ENCODE peak calls at places on chromosomes 1 and 21, in seven cellular contexts. One of them, this sample, is unnamed.

GRCh38 chr1:44786138-44786840 is 1.7 kb downstream of the BEST4 start:
- DNase-seq in endothelial cell: peak
- DNase-seq in colonic mucosa: peak
- DNase-seq in PC-9: peak
- DNase-seq in adrenal gland: peak
- DNase-seq in AG10803: peak
- DNase-seq in psoas muscle: peak
- DNase-seq in this sample: peak

GRCh38 chr1:208741296-208741695 is 497.1 kb upstream of the PLXNA2 start:
- DNase-seq in endothelial cell: no peak
- DNase-seq in colonic mucosa: no peak
- DNase-seq in PC-9: no peak
- DNase-seq in adrenal gland: no peak
- DNase-seq in AG10803: no peak
- DNase-seq in psoas muscle: no peak
- DNase-seq in this sample: no peak

GRCh38 chr1:184113251-184113650 is 61.7 kb downstream of the TSEN15 start:
- DNase-seq in endothelial cell: no peak
- DNase-seq in colonic mucosa: no peak
- DNase-seq in PC-9: no peak
- DNase-seq in adrenal gland: no peak
- DNase-seq in AG10803: peak
- DNase-seq in psoas muscle: no peak
- DNase-seq in this sample: no peak

GRCh38 chr1:119285482-119285881 is 83.1 kb upstream of the HAO2 start:
- DNase-seq in endothelial cell: no peak
- DNase-seq in colonic mucosa: peak
- DNase-seq in PC-9: no peak
- DNase-seq in adrenal gland: no peak
- DNase-seq in AG10803: peak
- DNase-seq in psoas muscle: no peak
- DNase-seq in this sample: no peak

GRCh38 chr1:209672705-209673630 is 2.2 kb upstream of the G0S2 start:
- DNase-seq in endothelial cell: no peak
- DNase-seq in colonic mucosa: no peak
- DNase-seq in PC-9: no peak
- DNase-seq in adrenal gland: peak
- DNase-seq in AG10803: peak
- DNase-seq in psoas muscle: no peak
- DNase-seq in this sample: no peak

GRCh38 chr1:228899421-228899956 is 164.2 kb downstream of the RHOU start:
- DNase-seq in endothelial cell: no peak
- DNase-seq in colonic mucosa: no peak
- DNase-seq in PC-9: no peak
- DNase-seq in adrenal gland: peak
- DNase-seq in AG10803: no peak
- DNase-seq in psoas muscle: no peak
- DNase-seq in this sample: no peak

GRCh38 chr21:36076878-36077658 is 7.2 kb downstream of the CBR1 start:
- DNase-seq in endothelial cell: no peak
- DNase-seq in colonic mucosa: no peak
- DNase-seq in PC-9: no peak
- DNase-seq in adrenal gland: no peak
- DNase-seq in AG10803: no peak
- DNase-seq in psoas muscle: no peak
- DNase-seq in this sample: no peak

GRCh38 chr1:202791102-202791747 is 17.0 kb downstream of the KDM5B start:
- DNase-seq in endothelial cell: no peak
- DNase-seq in colonic mucosa: no peak
- DNase-seq in PC-9: peak
- DNase-seq in adrenal gland: no peak
- DNase-seq in AG10803: no peak
- DNase-seq in psoas muscle: no peak
- DNase-seq in this sample: no peak

GRCh38 chr1:10794724-10795304 is 1.6 kb downstream of the CASZ1 start:
- DNase-seq in endothelial cell: peak
- DNase-seq in colonic mucosa: peak
- DNase-seq in PC-9: no peak
- DNase-seq in adrenal gland: no peak
- DNase-seq in AG10803: no peak
- DNase-seq in psoas muscle: peak
- DNase-seq in this sample: no peak

GRCh38 chr1:162011337-162012012 is 12.2 kb downstream of the OLFML2B start:
- DNase-seq in endothelial cell: no peak
- DNase-seq in colonic mucosa: peak
- DNase-seq in PC-9: no peak
- DNase-seq in adrenal gland: no peak
- DNase-seq in AG10803: peak
- DNase-seq in psoas muscle: no peak
- DNase-seq in this sample: no peak

GRCh38 chr1:242240691-242241090 is 241.8 kb upstream of the MAP1LC3C start:
- DNase-seq in endothelial cell: no peak
- DNase-seq in colonic mucosa: no peak
- DNase-seq in PC-9: no peak
- DNase-seq in adrenal gland: no peak
- DNase-seq in AG10803: no peak
- DNase-seq in psoas muscle: no peak
- DNase-seq in this sample: no peak

GRCh38 chr1:20411196-20411980 is 74.6 kb downstream of the CAMK2N1 start:
- DNase-seq in endothelial cell: no peak
- DNase-seq in colonic mucosa: no peak
- DNase-seq in PC-9: peak
- DNase-seq in adrenal gland: peak
- DNase-seq in AG10803: peak
- DNase-seq in psoas muscle: peak
- DNase-seq in this sample: no peak

GRCh38 chr1:239008568-239008967 is 377.8 kb upstream of the CHRM3 start:
- DNase-seq in endothelial cell: no peak
- DNase-seq in colonic mucosa: no peak
- DNase-seq in PC-9: no peak
- DNase-seq in adrenal gland: no peak
- DNase-seq in AG10803: no peak
- DNase-seq in psoas muscle: no peak
- DNase-seq in this sample: no peak

GRCh38 chr1:229756666-229757065 is 130.6 kb downstream of the URB2 start:
- DNase-seq in endothelial cell: no peak
- DNase-seq in colonic mucosa: no peak
- DNase-seq in PC-9: peak
- DNase-seq in adrenal gland: no peak
- DNase-seq in AG10803: peak
- DNase-seq in psoas muscle: no peak
- DNase-seq in this sample: no peak

GRCh38 chr1:244207935-244208244 is 156.8 kb downstream of the ZBTB18 start:
- DNase-seq in endothelial cell: no peak
- DNase-seq in colonic mucosa: no peak
- DNase-seq in PC-9: no peak
- DNase-seq in adrenal gland: no peak
- DNase-seq in AG10803: peak
- DNase-seq in psoas muscle: no peak
- DNase-seq in this sample: no peak

GRCh38 chr1:90564164-90564563 is 152.9 kb downstream of the BARHL2 start:
- DNase-seq in endothelial cell: no peak
- DNase-seq in colonic mucosa: no peak
- DNase-seq in PC-9: no peak
- DNase-seq in adrenal gland: no peak
- DNase-seq in AG10803: no peak
- DNase-seq in psoas muscle: no peak
- DNase-seq in this sample: no peak

GRCh38 chr1:95311006-95311405 is 77.0 kb downstream of the RWDD3 start:
- DNase-seq in endothelial cell: no peak
- DNase-seq in colonic mucosa: no peak
- DNase-seq in PC-9: peak
- DNase-seq in adrenal gland: no peak
- DNase-seq in AG10803: no peak
- DNase-seq in psoas muscle: no peak
- DNase-seq in this sample: no peak

GRCh38 chr1:155195201-155196102 is 12.2 kb downstream of the THBS3 start:
- DNase-seq in endothelial cell: no peak
- DNase-seq in colonic mucosa: no peak
- DNase-seq in PC-9: no peak
- DNase-seq in adrenal gland: peak
- DNase-seq in AG10803: no peak
- DNase-seq in psoas muscle: no peak
- DNase-seq in this sample: no peak

GRCh38 chr1:109787211-109787844 is 23.6 kb upstream of the EPS8L3 start:
- DNase-seq in endothelial cell: no peak
- DNase-seq in colonic mucosa: peak
- DNase-seq in PC-9: peak
- DNase-seq in adrenal gland: no peak
- DNase-seq in AG10803: no peak
- DNase-seq in psoas muscle: no peak
- DNase-seq in this sample: no peak

GRCh38 chr1:35603468-35603867 is 30.4 kb downstream of the TFAP2E start:
- DNase-seq in endothelial cell: no peak
- DNase-seq in colonic mucosa: no peak
- DNase-seq in PC-9: no peak
- DNase-seq in adrenal gland: no peak
- DNase-seq in AG10803: no peak
- DNase-seq in psoas muscle: no peak
- DNase-seq in this sample: no peak

GRCh38 chr1:223244366-223245103 is 101.5 kb upstream of the TLR5 start:
- DNase-seq in endothelial cell: no peak
- DNase-seq in colonic mucosa: no peak
- DNase-seq in PC-9: peak
- DNase-seq in adrenal gland: no peak
- DNase-seq in AG10803: no peak
- DNase-seq in psoas muscle: no peak
- DNase-seq in this sample: no peak

GRCh38 chr1:47175227-47175934 is 14.5 kb downstream of the PDZK1IP1 start:
- DNase-seq in endothelial cell: peak
- DNase-seq in colonic mucosa: peak
- DNase-seq in PC-9: no peak
- DNase-seq in adrenal gland: peak
- DNase-seq in AG10803: peak
- DNase-seq in psoas muscle: no peak
- DNase-seq in this sample: peak

GRCh38 chr1:55380313-55380970 is 165.3 kb upstream of the USP24 start:
- DNase-seq in endothelial cell: no peak
- DNase-seq in colonic mucosa: peak
- DNase-seq in PC-9: no peak
- DNase-seq in adrenal gland: no peak
- DNase-seq in AG10803: no peak
- DNase-seq in psoas muscle: peak
- DNase-seq in this sample: no peak

GRCh38 chr1:91751281-91751680 is 134.7 kb downstream of the TGFBR3 start:
- DNase-seq in endothelial cell: no peak
- DNase-seq in colonic mucosa: no peak
- DNase-seq in PC-9: no peak
- DNase-seq in adrenal gland: peak
- DNase-seq in AG10803: peak
- DNase-seq in psoas muscle: peak
- DNase-seq in this sample: no peak

GRCh38 chr21:39849014-39849655 is 18.1 kb upstream of the PCP4 start:
- DNase-seq in endothelial cell: no peak
- DNase-seq in colonic mucosa: no peak
- DNase-seq in PC-9: no peak
- DNase-seq in adrenal gland: no peak
- DNase-seq in AG10803: peak
- DNase-seq in psoas muscle: no peak
- DNase-seq in this sample: no peak

GRCh38 chr1:111618953-111619634 is 495 bp upstream of the RAP1A start:
- DNase-seq in endothelial cell: no peak
- DNase-seq in colonic mucosa: no peak
- DNase-seq in PC-9: no peak
- DNase-seq in adrenal gland: no peak
- DNase-seq in AG10803: no peak
- DNase-seq in psoas muscle: no peak
- DNase-seq in this sample: no peak

GRCh38 chr1:111621050-111621449 is 1.5 kb downstream of the RAP1A start:
- DNase-seq in endothelial cell: no peak
- DNase-seq in colonic mucosa: no peak
- DNase-seq in PC-9: no peak
- DNase-seq in adrenal gland: no peak
- DNase-seq in AG10803: peak
- DNase-seq in psoas muscle: no peak
- DNase-seq in this sample: no peak

GRCh38 chr1:111618081-111618480 is 1.5 kb upstream of the RAP1A start:
- DNase-seq in endothelial cell: no peak
- DNase-seq in colonic mucosa: no peak
- DNase-seq in PC-9: no peak
- DNase-seq in adrenal gland: no peak
- DNase-seq in AG10803: no peak
- DNase-seq in psoas muscle: no peak
- DNase-seq in this sample: no peak

GRCh38 chr1:111620412-111620971 is 903 bp downstream of the RAP1A start:
- DNase-seq in endothelial cell: peak
- DNase-seq in colonic mucosa: peak
- DNase-seq in PC-9: no peak
- DNase-seq in adrenal gland: no peak
- DNase-seq in AG10803: peak
- DNase-seq in psoas muscle: no peak
- DNase-seq in this sample: no peak

GRCh38 chr1:111619635-111620411 is at the start of gene RAP1A:
- DNase-seq in endothelial cell: peak
- DNase-seq in colonic mucosa: peak
- DNase-seq in PC-9: peak
- DNase-seq in adrenal gland: peak
- DNase-seq in AG10803: peak
- DNase-seq in psoas muscle: peak
- DNase-seq in this sample: peak
- TF ChIP-seq CTCF in endothelial cell: no peak
- TF ChIP-seq CTCF in colonic mucosa: no peak
- TF ChIP-seq CTCF in PC-9: no peak
- TF ChIP-seq CTCF in adrenal gland: no peak
- TF ChIP-seq CTCF in AG10803: no peak
- TF ChIP-seq CTCF in psoas muscle: no peak
- TF ChIP-seq CTCF in this sample: no peak

GRCh38 chr21:33374080-33374873 is 28.9 kb upstream of the IFNGR2 start:
- DNase-seq in endothelial cell: peak
- DNase-seq in colonic mucosa: peak
- DNase-seq in PC-9: peak
- DNase-seq in adrenal gland: peak
- DNase-seq in AG10803: peak
- DNase-seq in psoas muscle: no peak
- DNase-seq in this sample: no peak
- TF ChIP-seq CTCF in endothelial cell: peak
- TF ChIP-seq CTCF in colonic mucosa: peak
- TF ChIP-seq CTCF in PC-9: peak
- TF ChIP-seq CTCF in adrenal gland: peak
- TF ChIP-seq CTCF in AG10803: peak
- TF ChIP-seq CTCF in psoas muscle: peak
- TF ChIP-seq CTCF in this sample: peak

DNA sequence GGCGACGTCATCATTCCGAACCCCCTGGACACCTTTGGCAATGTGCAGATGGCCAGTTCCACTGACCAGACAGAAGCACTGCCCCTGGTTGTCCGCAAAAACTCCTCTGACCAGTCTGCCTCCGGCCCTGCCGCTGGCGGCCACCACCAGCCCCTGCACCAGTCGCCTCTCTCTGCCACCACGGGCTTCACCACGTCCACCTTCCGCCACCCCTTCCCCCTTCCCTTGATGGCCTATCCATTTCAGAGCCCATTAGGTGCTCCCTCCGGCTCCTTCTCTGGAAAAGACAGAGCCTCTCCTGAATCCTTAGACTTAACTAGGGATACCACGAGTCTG is 10.0 kb downstream of the PROX1 start:
- DNase-seq in endothelial cell: no peak
- DNase-seq in colonic mucosa: no peak
- DNase-seq in PC-9: no peak
- DNase-seq in adrenal gland: no peak
- DNase-seq in AG10803: no peak
- DNase-seq in psoas muscle: no peak
- DNase-seq in this sample: no peak
- TF ChIP-seq CTCF in endothelial cell: no peak
- TF ChIP-seq CTCF in colonic mucosa: no peak
- TF ChIP-seq CTCF in PC-9: no peak
- TF ChIP-seq CTCF in adrenal gland: no peak
- TF ChIP-seq CTCF in AG10803: no peak
- TF ChIP-seq CTCF in psoas muscle: no peak
- TF ChIP-seq CTCF in this sample: no peak

GRCh38 chr1:157748262-157748817 is 28.6 kb downstream of the FCRL2 start:
- DNase-seq in endothelial cell: no peak
- DNase-seq in colonic mucosa: no peak
- DNase-seq in PC-9: no peak
- DNase-seq in adrenal gland: no peak
- DNase-seq in AG10803: no peak
- DNase-seq in psoas muscle: no peak
- DNase-seq in this sample: no peak
- TF ChIP-seq CTCF in endothelial cell: no peak
- TF ChIP-seq CTCF in colonic mucosa: no peak
- TF ChIP-seq CTCF in PC-9: no peak
- TF ChIP-seq CTCF in adrenal gland: no peak
- TF ChIP-seq CTCF in AG10803: no peak
- TF ChIP-seq CTCF in psoas muscle: no peak
- TF ChIP-seq CTCF in this sample: no peak

This sample was measured in progenitor cell of endocrine pancreas.